ENCODE peak calls at places on chromosomes 11 and 22, in six cellular contexts. Y is cardiac muscle cell; K is AG09309; J is HFF-Myc; Z is effector memory CD4-positive, alpha-beta T cell; L is stomach. A is an unnamed sample.

GRCh38 chr11:95512682-95513081 is 276.9 kb downstream of the FAM76B start:
- DNase-seq in Y (peak), K (peak), J (no peak), Z (no peak), L (no peak), A (peak)

GRCh38 chr11:20355221-20356219 is 8.0 kb upstream of the HTATIP2 start:
- DNase-seq in Y (peak), K (no peak), J (no peak), Z (peak), L (peak), A (peak)

GRCh38 chr22:35995772-35996171 is 32.9 kb downstream of the RBFOX2 start:
- DNase-seq in Y (peak), K (peak), J (peak), Z (no peak), L (peak), A (peak)

GRCh38 chr11:59918987-59919589 is 19.1 kb upstream of the OOSP1 start:
- DNase-seq in Y (peak), K (no peak), J (no peak), Z (no peak), L (peak), A (peak)

GRCh38 chr11:12893787-12894672 is 115.1 kb upstream of the RASSF10 start:
- DNase-seq in Y (peak), K (no peak), J (peak), Z (peak), L (peak), A (peak)

GRCh38 chr22:38734203-38735100 is 21.3 kb downstream of the SUN2 start:
- DNase-seq in Y (no peak), K (no peak), J (no peak), Z (no peak), L (no peak), A (no peak)

GRCh38 chr11:10622957-10623787 is 54.7 kb upstream of the LYVE1 start:
- DNase-seq in Y (no peak), K (no peak), J (no peak), Z (no peak), L (no peak), A (no peak)

GRCh38 chr22:47835726-47836125 is 1073.3 kb downstream of the TBC1D22A start:
- DNase-seq in Y (peak), K (peak), J (peak), Z (no peak), L (no peak), A (peak)

GRCh38 chr11:19697721-19698121 is 14.9 kb upstream of the NAV2 start:
- DNase-seq in Y (peak), K (no peak), J (no peak), Z (no peak), L (no peak), A (no peak)

GRCh38 chr22:30390974-30391691 is 3.9 kb upstream of the RNF215 start:
- DNase-seq in Y (peak), K (peak), J (peak), Z (peak), L (peak), A (peak)

DNA sequence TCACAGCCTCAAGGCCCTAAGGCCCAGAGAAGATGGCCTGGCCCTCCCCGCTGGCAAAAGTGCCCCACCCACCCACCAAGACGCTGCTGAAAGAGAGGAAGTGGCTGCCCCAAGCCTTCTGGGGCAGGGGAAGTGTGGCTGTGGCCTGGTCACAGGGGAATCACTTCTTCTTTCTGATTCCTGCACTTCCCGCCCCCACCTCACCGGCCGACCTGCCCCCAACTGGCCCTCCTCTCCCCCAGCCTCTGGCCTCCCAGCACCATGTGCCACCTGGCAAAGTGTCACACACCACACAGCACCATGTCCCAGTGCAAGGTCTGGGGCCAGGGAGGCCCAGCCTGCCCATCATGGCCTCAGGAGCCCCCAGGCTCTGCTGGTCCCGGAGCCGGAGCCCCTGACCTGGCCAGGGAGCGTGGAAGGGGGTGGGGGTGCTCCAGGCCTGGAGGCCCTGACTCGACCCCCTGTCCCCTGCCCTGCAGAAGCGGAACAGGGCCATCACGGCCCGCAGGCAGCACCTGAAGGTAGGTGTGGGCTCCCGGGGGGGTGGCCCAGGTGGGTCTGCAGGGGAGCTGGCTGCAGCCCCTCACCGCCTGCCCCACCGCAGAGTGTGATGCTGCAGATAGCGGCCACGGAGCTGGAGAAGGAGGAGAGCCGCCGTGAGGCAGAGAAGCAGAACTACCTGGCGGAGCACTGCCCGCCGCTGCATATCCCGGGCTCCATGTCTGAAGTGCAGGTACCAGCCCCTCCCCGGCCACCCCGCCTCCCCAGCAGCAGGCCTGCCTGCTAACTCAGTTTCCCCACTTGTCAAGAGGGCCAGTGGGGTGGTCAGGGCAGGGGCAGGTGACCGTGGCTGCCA is 1.4 kb downstream of the TNNI2 start:
- DNase-seq in Y (no peak), K (no peak), J (no peak), Z (no peak), L (peak), A (no peak)
- H3K4me3 ChIP-seq in Y (no peak), K (no peak), J (no peak), Z (no peak), L (peak), A (no peak)

DNA sequence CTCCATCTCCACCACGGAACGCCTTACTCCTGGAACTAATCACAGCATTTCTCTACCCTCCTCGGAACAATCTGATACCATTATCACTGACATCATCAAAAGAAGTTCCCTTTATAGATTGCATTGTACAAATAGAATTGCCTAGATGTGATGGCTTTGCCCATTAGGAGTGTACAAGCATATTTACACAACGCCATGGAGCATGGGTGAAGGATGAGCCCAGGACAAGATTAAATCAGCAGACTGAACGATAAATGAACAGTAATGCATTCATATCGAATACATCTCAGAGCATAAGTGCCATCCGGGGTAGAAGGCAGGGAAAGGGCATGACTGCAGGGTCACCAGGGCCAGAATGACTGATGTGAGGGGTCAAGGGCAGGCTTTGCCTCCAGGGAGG is 57.3 kb downstream of the KIRREL3 start:
- DNase-seq in Y (no peak), K (no peak), J (no peak), Z (no peak), L (no peak), A (no peak)
- H3K4me3 ChIP-seq in Y (no peak), K (no peak), J (no peak), Z (no peak), L (no peak), A (no peak)

DNA sequence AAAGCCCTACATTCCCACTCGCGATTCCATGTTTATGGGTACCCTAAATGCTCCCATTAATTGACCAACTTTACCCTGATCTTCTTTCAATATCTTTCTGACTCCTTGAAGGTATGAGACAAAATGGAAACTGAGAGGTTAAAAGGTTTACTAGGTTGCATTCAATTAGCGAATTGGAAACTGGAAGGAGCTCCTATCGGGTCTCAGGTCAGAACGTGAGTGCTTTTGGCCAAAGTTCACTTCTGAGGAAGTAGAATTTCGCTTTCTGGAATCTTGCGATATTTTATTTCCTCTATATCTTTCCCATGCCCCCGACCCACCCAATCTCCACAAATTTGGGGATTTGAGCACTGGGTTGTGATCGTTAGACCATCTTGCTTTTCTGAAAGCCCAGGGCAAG is 2.6 kb downstream of the EHF start:
- DNase-seq in Y (no peak), K (no peak), J (no peak), Z (no peak), L (no peak), A (no peak)
- H3K4me3 ChIP-seq in Y (no peak), K (no peak), J (no peak), Z (no peak), L (peak), A (no peak)

DNA sequence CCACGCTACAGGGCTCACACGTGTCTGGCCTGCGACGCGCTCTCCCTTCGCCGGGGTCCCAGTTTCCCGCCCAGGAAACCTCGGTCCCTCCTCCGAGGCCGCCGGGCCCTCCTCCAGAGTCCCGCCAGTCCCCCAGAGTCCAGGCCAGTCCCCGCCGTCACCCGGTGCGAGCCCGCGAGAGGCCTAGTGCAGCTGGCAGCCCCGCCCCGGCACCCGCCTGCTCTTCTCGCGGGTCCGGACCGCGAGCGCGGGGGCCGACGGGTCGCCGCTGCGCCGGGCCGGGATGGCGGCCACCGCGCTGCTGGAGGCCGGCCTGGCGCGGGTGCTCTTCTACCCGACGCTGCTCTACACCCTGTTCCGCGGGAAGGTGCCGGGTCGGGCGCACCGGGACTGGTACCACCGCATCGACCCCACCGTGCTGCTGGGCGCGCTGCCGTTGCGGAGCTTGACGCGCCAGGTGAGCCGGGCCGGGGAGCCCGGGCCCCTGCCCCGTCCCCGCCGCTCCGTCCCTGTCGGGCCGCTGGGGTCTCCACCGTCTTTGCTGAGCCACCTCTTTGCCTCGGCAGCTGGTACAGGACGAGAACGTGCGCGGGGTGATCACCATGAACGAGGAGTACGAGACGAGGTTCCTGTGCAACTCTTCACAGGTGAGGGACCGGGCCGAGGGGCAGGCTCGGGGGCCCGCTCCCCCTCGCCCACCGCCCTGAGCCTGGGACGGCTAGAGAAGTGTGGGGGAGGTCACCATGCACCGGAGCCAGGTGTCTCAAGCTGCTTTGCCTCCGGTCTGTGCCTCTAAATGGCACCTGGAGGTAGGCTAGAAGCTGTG is at the start of gene PTPMT1:
- DNase-seq in Y (peak), K (no peak), J (no peak), Z (peak), L (peak), A (peak)
- H3K4me3 ChIP-seq in Y (peak), K (peak), J (peak), Z (peak), L (peak), A (peak)

GRCh38 chr22:50530280-50530856 is 556 bp upstream of the TYMP start:
- DNase-seq in Y (peak), K (peak), J (no peak), Z (peak), L (peak), A (peak)
- H3K4me3 ChIP-seq in Y (peak), K (peak), J (peak), Z (peak), L (peak), A (peak)

GRCh38 chr11:66892926-66893325 is 36.1 kb downstream of the LRFN4 start:
- DNase-seq in Y (no peak), K (no peak), J (no peak), Z (no peak), L (no peak), A (no peak)
- H3K4me3 ChIP-seq in Y (no peak), K (no peak), J (no peak), Z (no peak), L (no peak), A (no peak)

GRCh38 chr11:73034330-73034729 is 107.8 kb downstream of the FCHSD2 start:
- DNase-seq in Y (no peak), K (no peak), J (no peak), Z (no peak), L (no peak), A (no peak)
- H3K4me3 ChIP-seq in Y (no peak), K (no peak), J (no peak), Z (peak), L (no peak), A (no peak)

DNA sequence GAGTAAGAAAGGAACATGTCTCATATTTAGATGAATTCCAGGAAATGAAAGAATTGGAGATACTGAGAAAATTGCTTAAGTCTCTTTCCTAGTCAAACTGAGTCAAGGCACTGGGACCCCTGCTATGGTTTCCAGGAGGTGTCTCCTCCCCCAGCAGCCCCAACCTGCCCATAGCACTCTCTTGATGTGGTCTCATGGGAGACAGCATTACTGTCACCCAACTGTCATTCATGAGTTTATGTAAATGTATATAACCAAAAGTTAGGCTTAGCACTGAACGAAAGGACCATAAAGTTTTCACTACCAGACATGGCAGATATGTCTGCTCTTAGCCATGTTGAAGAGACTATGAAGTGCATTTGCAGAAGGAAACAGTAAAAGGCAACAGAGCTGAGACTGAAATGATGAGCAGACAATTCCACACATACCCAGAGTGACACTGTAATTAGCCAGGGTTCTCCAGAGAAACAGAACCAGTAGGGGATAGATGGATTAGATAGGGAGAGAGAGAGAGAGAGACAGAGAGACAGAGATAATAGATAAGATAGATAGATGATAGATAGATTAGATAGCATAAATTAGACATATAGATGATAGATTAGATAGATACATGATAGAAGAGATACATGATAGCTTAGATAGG is 328.1 kb downstream of the BRD1 start:
- DNase-seq in Y (peak), K (no peak), J (no peak), Z (no peak), L (no peak), A (peak)
- H3K4me3 ChIP-seq in Y (no peak), K (no peak), J (no peak), Z (no peak), L (no peak), A (no peak)

GRCh38 chr11:7527029-7527428 is 13.2 kb downstream of the PPFIBP2 start:
- DNase-seq in Y (no peak), K (no peak), J (no peak), Z (peak), L (no peak), A (no peak)
- H3K4me3 ChIP-seq in Y (no peak), K (no peak), J (no peak), Z (no peak), L (no peak), A (no peak)

A was measured in fibroblast of pulmonary artery.